ENCODE peak calls at places on chromosome 14, in seven cellular contexts. S is HepG2, D is HCT116, C is SK-N-SH, F is H1, Y is K562, V is GM12878. L is an unnamed sample.

GRCh38 chr14:92635896-92636295 is 112.5 kb downstream of the LGMN start:
- DNase-seq in D (no peak), S (no peak), Y (no peak), V (no peak), C (no peak), F (no peak), L (no peak)

GRCh38 chr14:24177041-24177825 is 5.4 kb downstream of the REC8 start:
- DNase-seq in C (no peak), F (no peak), Y (no peak), S (no peak), D (no peak), V (no peak), L (no peak)

GRCh38 chr14:100732766-100733100 is 6.0 kb downstream of the DLK1 start:
- DNase-seq in S (no peak), F (no peak), Y (no peak), V (no peak), D (no peak), C (no peak), L (no peak)

GRCh38 chr14:91280129-91280528 is 35.6 kb upstream of the GPR68 start:
- DNase-seq in F (no peak), C (no peak), D (no peak), Y (no peak), V (no peak), S (no peak), L (no peak)

GRCh38 chr14:20377171-20377570 is 33.7 kb downstream of the PARP2 start:
- DNase-seq in Y (no peak), S (no peak), F (no peak), D (no peak), V (no peak), C (no peak), L (no peak)

GRCh38 chr14:65813760-65814387 is 401.3 kb downstream of the FUT8 start:
- DNase-seq in V (no peak), C (no peak), Y (no peak), S (no peak), F (no peak), D (no peak), L (no peak)

GRCh38 chr14:26204954-26205479 is 392.8 kb downstream of the NOVA1 start:
- DNase-seq in D (no peak), Y (no peak), F (peak; percentile 71), C (peak; percentile 7), S (no peak), V (no peak), L (no peak)

GRCh38 chr14:92924247-92924646 is 1.3 kb downstream of the CHGA start:
- DNase-seq in S (no peak), C (no peak), D (no peak), Y (no peak), F (peak; percentile 51), V (no peak), L (no peak)

GRCh38 chr14:93036652-93037341 is 78.9 kb downstream of the ITPK1 start:
- DNase-seq in D (no peak), C (no peak), V (no peak), S (peak; percentile 69), F (no peak), Y (no peak), L (no peak)

GRCh38 chr14:101355284-101355683 is 206.0 kb upstream of the DIO3 start:
- DNase-seq in D (no peak), C (no peak), F (no peak), Y (no peak), S (no peak), V (no peak), L (no peak)

GRCh38 chr14:81819344-81819743 is 285.7 kb upstream of the SEL1L start:
- DNase-seq in C (no peak), D (no peak), S (peak; percentile 5), V (no peak), F (no peak), Y (no peak), L (no peak)
- TF ChIP-seq JUND in C (no peak), D (no peak), S (no peak), V (no peak), F (no peak), Y (no peak), L (no peak)

GRCh38 chr14:102568115-102568614 is 24.3 kb upstream of the RCOR1 start:
- DNase-seq in D (peak; percentile 73), C (no peak), F (no peak), V (no peak), Y (peak; percentile 88), S (peak; percentile 52), L (peak; percentile 84)
- TF ChIP-seq JUND in D (peak; percentile 58), C (no peak), F (no peak), V (no peak), Y (peak; percentile 76), S (no peak), L (no peak)

DNA sequence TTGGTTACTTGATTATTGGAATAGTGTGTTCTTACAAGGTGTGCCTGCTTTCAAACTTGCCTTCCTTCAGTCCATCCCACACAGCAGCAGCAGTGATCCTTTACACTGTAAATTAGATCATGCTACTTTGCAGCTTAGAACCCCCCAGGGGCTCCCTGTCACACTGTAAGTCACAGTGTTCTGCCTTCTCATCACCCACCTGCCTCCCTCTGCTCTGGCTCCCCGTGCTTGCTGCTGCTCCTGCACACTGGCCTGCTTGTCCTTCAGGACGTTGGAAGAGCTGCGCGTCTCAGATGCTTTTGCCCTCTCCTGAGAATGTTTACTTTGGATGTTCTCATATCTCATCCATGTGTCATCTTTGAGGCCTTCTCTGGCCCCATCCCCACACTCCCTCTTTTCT is 27.3 kb downstream of the ZC3H14 start:
- DNase-seq in Y (no peak), D (no peak), S (no peak), C (no peak), V (no peak), F (no peak), L (no peak)
- TF ChIP-seq JUND in Y (no peak), D (no peak), S (no peak), C (no peak), V (no peak), F (no peak), L (no peak)

DNA sequence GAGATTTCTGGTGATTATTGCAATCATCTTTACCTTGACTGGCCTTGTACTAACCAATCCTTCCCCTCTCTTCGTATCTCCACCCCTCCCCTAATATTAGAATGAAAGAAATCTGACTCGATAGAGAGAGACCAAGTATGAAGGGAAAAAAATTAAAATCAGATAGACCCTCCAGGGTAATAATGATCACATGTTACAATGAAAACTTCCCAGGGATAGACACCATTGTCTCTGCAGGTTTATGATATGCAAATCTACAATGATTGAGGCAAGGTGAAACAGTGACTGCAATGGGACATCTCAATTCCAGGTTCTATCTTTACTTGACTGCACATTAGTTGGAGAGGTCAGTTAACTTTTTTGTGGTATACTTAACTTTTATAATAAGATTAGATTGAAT is 1.5 kb upstream of the NFKBIA start:
- DNase-seq in Y (no peak), C (no peak), D (no peak), F (no peak), V (no peak), S (no peak), L (no peak)
- TF ChIP-seq JUND in Y (no peak), C (no peak), D (no peak), F (no peak), V (no peak), S (no peak), L (no peak)

DNA sequence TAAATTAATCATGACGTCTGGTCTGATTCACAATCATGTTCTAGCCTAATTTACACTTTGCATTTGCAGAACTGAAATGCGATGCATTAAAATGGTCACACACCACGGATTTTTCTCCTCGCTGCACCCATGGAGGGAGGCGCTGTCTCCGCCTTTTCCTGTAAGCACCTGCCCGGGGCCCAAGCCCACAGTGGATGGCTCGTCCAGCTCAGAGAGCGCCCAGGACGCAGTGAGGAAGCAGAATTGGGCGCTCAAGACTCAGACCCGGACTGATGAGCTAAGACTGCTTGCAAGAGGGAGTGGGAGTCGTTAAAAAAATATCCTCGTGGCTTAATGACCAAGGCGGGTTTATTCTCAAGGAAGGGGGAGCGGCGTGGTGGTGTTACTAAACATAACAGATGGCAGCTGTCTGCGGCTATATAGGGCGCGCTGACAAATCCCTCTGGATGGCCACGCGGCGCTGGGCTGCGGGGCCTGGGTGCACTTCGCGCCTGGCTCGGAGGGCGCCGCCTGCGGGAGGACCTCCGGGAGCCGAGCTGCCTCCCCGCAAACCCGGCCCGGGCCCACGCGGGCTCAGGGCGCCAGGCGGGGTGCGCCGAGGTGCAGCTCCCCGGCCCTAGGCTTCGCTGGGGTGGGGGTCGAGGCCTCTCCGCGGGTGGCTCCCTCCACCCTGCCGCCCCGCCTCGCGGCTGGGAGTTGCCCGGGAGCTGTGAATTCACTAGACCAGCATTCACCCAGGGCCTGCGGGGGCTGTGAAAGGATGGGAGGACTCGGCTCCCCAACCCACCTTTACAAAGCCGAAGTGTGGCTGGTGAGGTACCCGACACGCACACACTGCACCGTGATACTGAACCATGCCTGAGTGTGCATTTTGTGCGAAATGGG is 78.7 kb downstream of the PPM1A start:
- DNase-seq in C (peak; percentile 38), S (no peak), D (no peak), V (peak; percentile 47), F (peak; percentile 72), Y (no peak), L (no peak)
- TF ChIP-seq JUND in C (no peak), S (no peak), D (no peak), V (no peak), F (no peak), Y (no peak), L (no peak)

GRCh38 chr14:95339301-95339865 is 19.7 kb upstream of the CLMN start:
- DNase-seq in S (peak; percentile 66), D (no peak), F (no peak), Y (no peak), C (no peak), V (no peak), L (peak; percentile 94)
- TF ChIP-seq JUND in S (no peak), D (no peak), F (no peak), Y (no peak), C (no peak), V (no peak), L (no peak)

DNA sequence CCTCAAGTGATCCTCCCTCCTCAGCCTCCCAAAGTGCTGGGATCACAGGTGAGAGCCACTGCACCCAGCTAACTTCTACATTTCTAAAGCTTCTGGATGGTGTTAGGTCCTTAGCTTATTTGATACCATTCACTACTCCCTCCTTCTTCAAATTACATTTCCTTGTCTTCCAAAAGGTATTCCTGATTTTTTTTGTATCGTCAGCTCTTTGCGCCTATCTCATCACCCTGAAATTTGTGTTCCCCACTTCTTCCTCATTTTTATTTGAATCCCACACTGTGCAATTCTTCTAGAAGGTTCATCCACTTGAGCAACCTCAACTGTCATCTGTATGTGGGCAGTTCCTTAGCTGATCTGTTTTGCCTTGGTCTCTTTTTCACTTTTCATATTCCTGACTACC is 241.8 kb upstream of the RGS6 start:
- DNase-seq in F (no peak), V (no peak), C (no peak), Y (no peak), D (no peak), S (no peak), L (no peak)
- TF ChIP-seq JUND in F (no peak), V (no peak), C (no peak), Y (no peak), D (no peak), S (no peak), L (no peak)